ENCODE peak calls at places on chromosomes 6 and 20, in ten cellular contexts. I, V, N, J, E, D, P, A, W and X are unnamed samples.

GRCh38 chr6:3561745-3562144 is 104.9 kb upstream of the SLC22A23 start:
- DNase-seq in E (no peak), A (no peak), J (no peak), I (peak), V (no peak), D (no peak), W (no peak), P (no peak), N (no peak), X (no peak)

GRCh38 chr6:107185570-107185969 is 70.3 kb upstream of the BEND3 start:
- DNase-seq in W (peak), N (no peak), A (peak), J (no peak), I (peak), P (no peak), D (no peak), V (no peak), E (peak), X (no peak)

GRCh38 chr20:58407966-58408557 is 19.0 kb downstream of the VAPB start:
- DNase-seq in J (no peak), D (no peak), N (no peak), V (no peak), W (no peak), E (no peak), I (peak), A (no peak), P (peak), X (no peak)

GRCh38 chr20:308427-309038 is 11.2 kb downstream of the ZCCHC3 start:
- DNase-seq in I (no peak), N (no peak), W (no peak), E (no peak), A (no peak), D (no peak), V (no peak), P (no peak), J (no peak), X (no peak)

GRCh38 chr20:53162251-53162835 is 190.2 kb downstream of the TSHZ2 start:
- DNase-seq in W (peak), P (no peak), E (no peak), D (no peak), J (no peak), A (peak), V (peak), I (peak), N (no peak), X (no peak)

GRCh38 chr6:31945507-31946369 is at the start of gene CFB:
- DNase-seq in J (peak), W (peak), E (no peak), A (peak), V (peak), N (no peak), P (no peak), I (peak), D (no peak), X (peak)

GRCh38 chr20:56715902-56716519 is 86.9 kb downstream of the TFAP2C start:
- DNase-seq in N (no peak), V (no peak), W (no peak), J (no peak), E (no peak), A (no peak), P (no peak), I (no peak), D (no peak), X (no peak)

GRCh38 chr6:2158596-2159271 is 86.7 kb downstream of the GMDS start:
- DNase-seq in N (no peak), J (no peak), P (no peak), V (no peak), D (no peak), W (no peak), E (no peak), I (peak), A (peak), X (no peak)

GRCh38 chr6:106608080-106608668 is 21.1 kb downstream of the RTN4IP1 start:
- DNase-seq in I (peak), W (peak), D (peak), E (peak), P (no peak), J (no peak), A (peak), N (no peak), V (no peak), X (no peak)